ENCODE peak calls at places on chromosomes 12 and 14, in six cellular contexts. One of them, this sample, is unnamed.

GRCh38 chr12:16325426-16325825 is 22.0 kb upstream of the MGST1 start:
- DNase-seq in AG10803: no peak
- DNase-seq in stimulated activated CD4-positive, alpha-beta T cell treated with anti-CD3 and anti-CD28 coated beads, Interleukin-1b, Interleukin-23, amount 100 ng/mL, for 1 hour: no peak
- DNase-seq in D341Med: no peak
- DNase-seq in osteoblast: no peak
- DNase-seq in natural killer cell: no peak
- DNase-seq in this sample: no peak

GRCh38 chr14:55884819-55885218 is 233.4 kb upstream of the PELI2 start:
- DNase-seq in AG10803: peak
- DNase-seq in stimulated activated CD4-positive, alpha-beta T cell treated with anti-CD3 and anti-CD28 coated beads, Interleukin-1b, Interleukin-23, amount 100 ng/mL, for 1 hour: no peak
- DNase-seq in D341Med: peak
- DNase-seq in osteoblast: no peak
- DNase-seq in natural killer cell: no peak
- DNase-seq in this sample: no peak

GRCh38 chr14:70186826-70187483 is 1.8 kb downstream of the SLC8A3 start:
- DNase-seq in AG10803: peak
- DNase-seq in stimulated activated CD4-positive, alpha-beta T cell treated with anti-CD3 and anti-CD28 coated beads, Interleukin-1b, Interleukin-23, amount 100 ng/mL, for 1 hour: no peak
- DNase-seq in D341Med: no peak
- DNase-seq in osteoblast: peak
- DNase-seq in natural killer cell: no peak
- DNase-seq in this sample: peak

GRCh38 chr14:100203962-100204834 is 34.7 kb upstream of the YY1 start:
- DNase-seq in AG10803: no peak
- DNase-seq in stimulated activated CD4-positive, alpha-beta T cell treated with anti-CD3 and anti-CD28 coated beads, Interleukin-1b, Interleukin-23, amount 100 ng/mL, for 1 hour: no peak
- DNase-seq in D341Med: no peak
- DNase-seq in osteoblast: no peak
- DNase-seq in natural killer cell: no peak
- DNase-seq in this sample: no peak

GRCh38 chr12:94710933-94711332 is 60.6 kb upstream of the TMCC3 start:
- DNase-seq in AG10803: peak
- DNase-seq in stimulated activated CD4-positive, alpha-beta T cell treated with anti-CD3 and anti-CD28 coated beads, Interleukin-1b, Interleukin-23, amount 100 ng/mL, for 1 hour: no peak
- DNase-seq in D341Med: peak
- DNase-seq in osteoblast: no peak
- DNase-seq in natural killer cell: no peak
- DNase-seq in this sample: no peak

GRCh38 chr12:3641428-3641883 is 111.5 kb downstream of the CRACR2A start:
- DNase-seq in AG10803: peak
- DNase-seq in stimulated activated CD4-positive, alpha-beta T cell treated with anti-CD3 and anti-CD28 coated beads, Interleukin-1b, Interleukin-23, amount 100 ng/mL, for 1 hour: no peak
- DNase-seq in D341Med: no peak
- DNase-seq in osteoblast: peak
- DNase-seq in natural killer cell: no peak
- DNase-seq in this sample: no peak

GRCh38 chr14:105411017-105411941 is 8.3 kb upstream of the MTA1 start:
- DNase-seq in AG10803: peak
- DNase-seq in stimulated activated CD4-positive, alpha-beta T cell treated with anti-CD3 and anti-CD28 coated beads, Interleukin-1b, Interleukin-23, amount 100 ng/mL, for 1 hour: no peak
- DNase-seq in D341Med: peak
- DNase-seq in osteoblast: peak
- DNase-seq in natural killer cell: no peak
- DNase-seq in this sample: no peak

GRCh38 chr12:124304314-124304790 is 9.5 kb downstream of the RFLNA start:
- DNase-seq in AG10803: no peak
- DNase-seq in stimulated activated CD4-positive, alpha-beta T cell treated with anti-CD3 and anti-CD28 coated beads, Interleukin-1b, Interleukin-23, amount 100 ng/mL, for 1 hour: no peak
- DNase-seq in D341Med: no peak
- DNase-seq in osteoblast: no peak
- DNase-seq in natural killer cell: no peak
- DNase-seq in this sample: no peak

GRCh38 chr14:64763089-64763782 is 59.0 kb downstream of the PLEKHG3 start:
- DNase-seq in AG10803: no peak
- DNase-seq in stimulated activated CD4-positive, alpha-beta T cell treated with anti-CD3 and anti-CD28 coated beads, Interleukin-1b, Interleukin-23, amount 100 ng/mL, for 1 hour: no peak
- DNase-seq in D341Med: no peak
- DNase-seq in osteoblast: no peak
- DNase-seq in natural killer cell: no peak
- DNase-seq in this sample: no peak

GRCh38 chr12:6603095-6603567 is 4.0 kb downstream of the CHD4 start:
- DNase-seq in AG10803: no peak
- DNase-seq in stimulated activated CD4-positive, alpha-beta T cell treated with anti-CD3 and anti-CD28 coated beads, Interleukin-1b, Interleukin-23, amount 100 ng/mL, for 1 hour: no peak
- DNase-seq in D341Med: peak
- DNase-seq in osteoblast: peak
- DNase-seq in natural killer cell: no peak
- DNase-seq in this sample: peak

GRCh38 chr12:119448737-119449136 is 114.2 kb downstream of the CCDC60 start:
- DNase-seq in AG10803: no peak
- DNase-seq in stimulated activated CD4-positive, alpha-beta T cell treated with anti-CD3 and anti-CD28 coated beads, Interleukin-1b, Interleukin-23, amount 100 ng/mL, for 1 hour: no peak
- DNase-seq in D341Med: no peak
- DNase-seq in osteoblast: no peak
- DNase-seq in natural killer cell: no peak
- DNase-seq in this sample: no peak

GRCh38 chr14:66010695-66011094 is 475.5 kb upstream of the CCDC196 start:
- DNase-seq in AG10803: no peak
- DNase-seq in stimulated activated CD4-positive, alpha-beta T cell treated with anti-CD3 and anti-CD28 coated beads, Interleukin-1b, Interleukin-23, amount 100 ng/mL, for 1 hour: no peak
- DNase-seq in D341Med: no peak
- DNase-seq in osteoblast: no peak
- DNase-seq in natural killer cell: no peak
- DNase-seq in this sample: no peak

GRCh38 chr12:40834321-40834720 is 142.1 kb downstream of the CNTN1 start:
- DNase-seq in AG10803: no peak
- DNase-seq in stimulated activated CD4-positive, alpha-beta T cell treated with anti-CD3 and anti-CD28 coated beads, Interleukin-1b, Interleukin-23, amount 100 ng/mL, for 1 hour: no peak
- DNase-seq in D341Med: no peak
- DNase-seq in osteoblast: no peak
- DNase-seq in natural killer cell: no peak
- DNase-seq in this sample: no peak

GRCh38 chr14:81826080-81826479 is 292.4 kb upstream of the SEL1L start:
- DNase-seq in AG10803: no peak
- DNase-seq in stimulated activated CD4-positive, alpha-beta T cell treated with anti-CD3 and anti-CD28 coated beads, Interleukin-1b, Interleukin-23, amount 100 ng/mL, for 1 hour: no peak
- DNase-seq in D341Med: no peak
- DNase-seq in osteoblast: no peak
- DNase-seq in natural killer cell: no peak
- DNase-seq in this sample: no peak

GRCh38 chr12:131808744-131809371 is 19.3 kb upstream of the MMP17 start:
- DNase-seq in AG10803: no peak
- DNase-seq in stimulated activated CD4-positive, alpha-beta T cell treated with anti-CD3 and anti-CD28 coated beads, Interleukin-1b, Interleukin-23, amount 100 ng/mL, for 1 hour: no peak
- DNase-seq in D341Med: no peak
- DNase-seq in osteoblast: peak
- DNase-seq in natural killer cell: no peak
- DNase-seq in this sample: no peak

GRCh38 chr14:92523752-92524151 is 10.2 kb downstream of the RIN3 start:
- DNase-seq in AG10803: no peak
- DNase-seq in stimulated activated CD4-positive, alpha-beta T cell treated with anti-CD3 and anti-CD28 coated beads, Interleukin-1b, Interleukin-23, amount 100 ng/mL, for 1 hour: no peak
- DNase-seq in D341Med: no peak
- DNase-seq in osteoblast: no peak
- DNase-seq in natural killer cell: no peak
- DNase-seq in this sample: no peak

GRCh38 chr14:22768947-22769346 is 2.5 kb downstream of the OXA1L start:
- DNase-seq in AG10803: no peak
- DNase-seq in stimulated activated CD4-positive, alpha-beta T cell treated with anti-CD3 and anti-CD28 coated beads, Interleukin-1b, Interleukin-23, amount 100 ng/mL, for 1 hour: no peak
- DNase-seq in D341Med: no peak
- DNase-seq in osteoblast: no peak
- DNase-seq in natural killer cell: no peak
- DNase-seq in this sample: no peak

GRCh38 chr12:6426882-6427671 is 17.7 kb upstream of the CD27 start:
- DNase-seq in AG10803: no peak
- DNase-seq in stimulated activated CD4-positive, alpha-beta T cell treated with anti-CD3 and anti-CD28 coated beads, Interleukin-1b, Interleukin-23, amount 100 ng/mL, for 1 hour: peak
- DNase-seq in D341Med: no peak
- DNase-seq in osteoblast: no peak
- DNase-seq in natural killer cell: peak
- DNase-seq in this sample: no peak

GRCh38 chr12:123435636-123436016 is 858 bp downstream of the RILPL2 start:
- DNase-seq in AG10803: no peak
- DNase-seq in stimulated activated CD4-positive, alpha-beta T cell treated with anti-CD3 and anti-CD28 coated beads, Interleukin-1b, Interleukin-23, amount 100 ng/mL, for 1 hour: no peak
- DNase-seq in D341Med: no peak
- DNase-seq in osteoblast: no peak
- DNase-seq in natural killer cell: no peak
- DNase-seq in this sample: no peak

GRCh38 chr14:103547941-103548462 is 14.5 kb downstream of the BAG5 start:
- DNase-seq in AG10803: no peak
- DNase-seq in stimulated activated CD4-positive, alpha-beta T cell treated with anti-CD3 and anti-CD28 coated beads, Interleukin-1b, Interleukin-23, amount 100 ng/mL, for 1 hour: no peak
- DNase-seq in D341Med: peak
- DNase-seq in osteoblast: peak
- DNase-seq in natural killer cell: no peak
- DNase-seq in this sample: no peak

GRCh38 chr12:8644345-8645248 is 18.0 kb downstream of the MFAP5 start:
- DNase-seq in AG10803: no peak
- DNase-seq in stimulated activated CD4-positive, alpha-beta T cell treated with anti-CD3 and anti-CD28 coated beads, Interleukin-1b, Interleukin-23, amount 100 ng/mL, for 1 hour: no peak
- DNase-seq in D341Med: no peak
- DNase-seq in osteoblast: no peak
- DNase-seq in natural killer cell: no peak
- DNase-seq in this sample: no peak

GRCh38 chr14:98786456-98786855 is 485.5 kb downstream of the BCL11B start:
- DNase-seq in AG10803: no peak
- DNase-seq in stimulated activated CD4-positive, alpha-beta T cell treated with anti-CD3 and anti-CD28 coated beads, Interleukin-1b, Interleukin-23, amount 100 ng/mL, for 1 hour: no peak
- DNase-seq in D341Med: no peak
- DNase-seq in osteoblast: no peak
- DNase-seq in natural killer cell: no peak
- DNase-seq in this sample: no peak

GRCh38 chr14:105171004-105171673 is 2.6 kb upstream of the JAG2 start:
- DNase-seq in AG10803: no peak
- DNase-seq in stimulated activated CD4-positive, alpha-beta T cell treated with anti-CD3 and anti-CD28 coated beads, Interleukin-1b, Interleukin-23, amount 100 ng/mL, for 1 hour: no peak
- DNase-seq in D341Med: no peak
- DNase-seq in osteoblast: no peak
- DNase-seq in natural killer cell: no peak
- DNase-seq in this sample: no peak

GRCh38 chr14:76942288-76942778 is 86.2 kb downstream of the IRF2BPL start:
- DNase-seq in AG10803: no peak
- DNase-seq in stimulated activated CD4-positive, alpha-beta T cell treated with anti-CD3 and anti-CD28 coated beads, Interleukin-1b, Interleukin-23, amount 100 ng/mL, for 1 hour: no peak
- DNase-seq in D341Med: no peak
- DNase-seq in osteoblast: peak
- DNase-seq in natural killer cell: no peak
- DNase-seq in this sample: no peak

GRCh38 chr12:40107803-40108620 is 2.1 kb upstream of the SLC2A13 start:
- DNase-seq in AG10803: no peak
- DNase-seq in stimulated activated CD4-positive, alpha-beta T cell treated with anti-CD3 and anti-CD28 coated beads, Interleukin-1b, Interleukin-23, amount 100 ng/mL, for 1 hour: no peak
- DNase-seq in D341Med: no peak
- DNase-seq in osteoblast: peak
- DNase-seq in natural killer cell: no peak
- DNase-seq in this sample: no peak

GRCh38 chr12:122029620-122030426 is 8.1 kb downstream of the BCL7A start:
- DNase-seq in AG10803: no peak
- DNase-seq in stimulated activated CD4-positive, alpha-beta T cell treated with anti-CD3 and anti-CD28 coated beads, Interleukin-1b, Interleukin-23, amount 100 ng/mL, for 1 hour: no peak
- DNase-seq in D341Med: no peak
- DNase-seq in osteoblast: peak
- DNase-seq in natural killer cell: no peak
- DNase-seq in this sample: no peak

GRCh38 chr14:104932676-104933631 is 8.3 kb downstream of the PLD4 start:
- DNase-seq in AG10803: peak
- DNase-seq in stimulated activated CD4-positive, alpha-beta T cell treated with anti-CD3 and anti-CD28 coated beads, Interleukin-1b, Interleukin-23, amount 100 ng/mL, for 1 hour: peak
- DNase-seq in D341Med: peak
- DNase-seq in osteoblast: peak
- DNase-seq in natural killer cell: peak
- DNase-seq in this sample: peak

GRCh38 chr14:91814317-91814716 is 53.0 kb downstream of the TC2N start:
- DNase-seq in AG10803: no peak
- DNase-seq in stimulated activated CD4-positive, alpha-beta T cell treated with anti-CD3 and anti-CD28 coated beads, Interleukin-1b, Interleukin-23, amount 100 ng/mL, for 1 hour: no peak
- DNase-seq in D341Med: no peak
- DNase-seq in osteoblast: no peak
- DNase-seq in natural killer cell: no peak
- DNase-seq in this sample: no peak

GRCh38 chr14:33357225-33358010 is 418.7 kb downstream of the NPAS3 start:
- DNase-seq in AG10803: no peak
- DNase-seq in stimulated activated CD4-positive, alpha-beta T cell treated with anti-CD3 and anti-CD28 coated beads, Interleukin-1b, Interleukin-23, amount 100 ng/mL, for 1 hour: no peak
- DNase-seq in D341Med: no peak
- DNase-seq in osteoblast: no peak
- DNase-seq in natural killer cell: no peak
- DNase-seq in this sample: peak

GRCh38 chr14:87483651-87484260 is 509.2 kb downstream of the GALC start:
- DNase-seq in AG10803: peak
- DNase-seq in stimulated activated CD4-positive, alpha-beta T cell treated with anti-CD3 and anti-CD28 coated beads, Interleukin-1b, Interleukin-23, amount 100 ng/mL, for 1 hour: no peak
- DNase-seq in D341Med: no peak
- DNase-seq in osteoblast: no peak
- DNase-seq in natural killer cell: no peak
- DNase-seq in this sample: no peak

GRCh38 chr12:89461649-89462612 is 62.7 kb downstream of the GALNT4 start:
- DNase-seq in AG10803: peak
- DNase-seq in stimulated activated CD4-positive, alpha-beta T cell treated with anti-CD3 and anti-CD28 coated beads, Interleukin-1b, Interleukin-23, amount 100 ng/mL, for 1 hour: no peak
- DNase-seq in D341Med: peak
- DNase-seq in osteoblast: peak
- DNase-seq in natural killer cell: no peak
- DNase-seq in this sample: no peak

GRCh38 chr14:33814010-33814409 is 136.9 kb downstream of the EGLN3 start:
- DNase-seq in AG10803: no peak
- DNase-seq in stimulated activated CD4-positive, alpha-beta T cell treated with anti-CD3 and anti-CD28 coated beads, Interleukin-1b, Interleukin-23, amount 100 ng/mL, for 1 hour: no peak
- DNase-seq in D341Med: no peak
- DNase-seq in osteoblast: no peak
- DNase-seq in natural killer cell: no peak
- DNase-seq in this sample: no peak

GRCh38 chr14:78836777-78837176 is 666.6 kb downstream of the NRXN3 start:
- DNase-seq in AG10803: peak
- DNase-seq in stimulated activated CD4-positive, alpha-beta T cell treated with anti-CD3 and anti-CD28 coated beads, Interleukin-1b, Interleukin-23, amount 100 ng/mL, for 1 hour: no peak
- DNase-seq in D341Med: peak
- DNase-seq in osteoblast: peak
- DNase-seq in natural killer cell: no peak
- DNase-seq in this sample: no peak

GRCh38 chr12:123474493-123475255 is 16.7 kb downstream of the SNRNP35 start:
- DNase-seq in AG10803: no peak
- DNase-seq in stimulated activated CD4-positive, alpha-beta T cell treated with anti-CD3 and anti-CD28 coated beads, Interleukin-1b, Interleukin-23, amount 100 ng/mL, for 1 hour: no peak
- DNase-seq in D341Med: no peak
- DNase-seq in osteoblast: peak
- DNase-seq in natural killer cell: no peak
- DNase-seq in this sample: no peak

GRCh38 chr14:22561661-22562579 is 27.1 kb downstream of the DAD1 start:
- DNase-seq in AG10803: no peak
- DNase-seq in stimulated activated CD4-positive, alpha-beta T cell treated with anti-CD3 and anti-CD28 coated beads, Interleukin-1b, Interleukin-23, amount 100 ng/mL, for 1 hour: no peak
- DNase-seq in D341Med: no peak
- DNase-seq in osteoblast: no peak
- DNase-seq in natural killer cell: peak
- DNase-seq in this sample: no peak

GRCh38 chr12:43914923-43915468 is 79.1 kb downstream of the TMEM117 start:
- DNase-seq in AG10803: no peak
- DNase-seq in stimulated activated CD4-positive, alpha-beta T cell treated with anti-CD3 and anti-CD28 coated beads, Interleukin-1b, Interleukin-23, amount 100 ng/mL, for 1 hour: no peak
- DNase-seq in D341Med: peak
- DNase-seq in osteoblast: no peak
- DNase-seq in natural killer cell: no peak
- DNase-seq in this sample: no peak

This sample was measured in caudate nucleus.